ENCODE peak calls at places on chromosomes 1 and 21, in six cellular contexts. L, S, R, Z, Q and H are unnamed samples.

GRCh38 chr1:156641761-156642264 is at the start of gene BCAN:
- DNase-seq in Z (peak), R (peak), Q (peak), L (no peak), S (peak), H (no peak)

GRCh38 chr1:94739521-94740061 is 80.6 kb upstream of the SLC44A3 start:
- DNase-seq in Q (no peak), Z (no peak), S (no peak), L (no peak), R (peak), H (peak)

GRCh38 chr1:13901041-13901440 is 201.1 kb downstream of the PRDM2 start:
- DNase-seq in Q (no peak), L (no peak), R (no peak), S (peak), Z (no peak), H (peak)

GRCh38 chr1:228471762-228472398 is 15.3 kb upstream of the RNF187 start:
- DNase-seq in Q (no peak), Z (no peak), S (no peak), L (no peak), R (peak), H (peak)

GRCh38 chr1:164608651-164609057 is 49.7 kb downstream of the PBX1 start:
- DNase-seq in S (no peak), R (peak), L (no peak), Z (no peak), Q (no peak), H (peak)

GRCh38 chr1:38644092-38644491 is 215.5 kb downstream of the RRAGC start:
- DNase-seq in R (no peak), Q (no peak), L (no peak), Z (no peak), S (no peak), H (no peak)

GRCh38 chr1:1278620-1279019 is 1.6 kb upstream of the SCNN1D start:
- DNase-seq in S (no peak), R (no peak), L (no peak), Z (peak), Q (no peak), H (no peak)

GRCh38 chr1:31725134-31725533 is 21.3 kb upstream of the COL16A1 start:
- DNase-seq in Q (no peak), Z (no peak), R (no peak), L (no peak), S (no peak), H (no peak)

GRCh38 chr21:39662411-39662953 is 49.7 kb downstream of the B3GALT5 start:
- DNase-seq in R (no peak), Z (no peak), S (no peak), L (no peak), Q (no peak), H (no peak)

GRCh38 chr1:208165659-208166058 is 78.5 kb downstream of the PLXNA2 start:
- DNase-seq in R (no peak), Z (no peak), S (no peak), L (no peak), Q (no peak), H (peak)

GRCh38 chr1:47438321-47439150 is 692 bp downstream of the FOXD2 start:
- DNase-seq in R (no peak), Q (no peak), Z (no peak), S (no peak), L (no peak), H (no peak)

GRCh38 chr1:202501281-202501680 is 152.8 kb downstream of the PPP1R12B start:
- DNase-seq in Q (peak), L (no peak), S (peak), Z (no peak), R (peak), H (peak)

GRCh38 chr1:246836169-246836568 is 95.6 kb downstream of the AHCTF1 start:
- DNase-seq in S (peak), L (no peak), R (peak), Q (no peak), Z (no peak), H (peak)

GRCh38 chr1:61757945-61758344 is 15.7 kb downstream of the PATJ start:
- DNase-seq in R (peak), Q (no peak), S (no peak), L (no peak), Z (no peak), H (peak)

GRCh38 chr1:94646786-94647555 is 105.4 kb upstream of the F3 start:
- DNase-seq in S (no peak), Q (no peak), R (peak), Z (no peak), L (no peak), H (peak)

GRCh38 chr1:81799939-81800740 is 594 bp upstream of the ADGRL2 start:
- DNase-seq in R (peak), Z (peak), L (peak), S (peak), Q (no peak), H (peak)